ENCODE peak calls at places on chromosome 19, in eight cellular contexts. I is GM10248; W is CD4-positive, alpha-beta T cell; F is fibroblast of pulmonary artery; U is AG09309; E is thoracic aorta; K is left ventricle myocardium inferior; D is nephron progenitor cell. L is an unnamed sample.

GRCh38 chr19:10478903-10479384 is 24.2 kb downstream of the KEAP1 start:
- DNase-seq in I (peak; percentile 58), W (peak; percentile 87), F (peak; percentile 90), U (no peak), E (peak; percentile 83), K (peak; percentile 92), D (peak; percentile 78), L (peak; percentile 59)

GRCh38 chr19:35845215-35846037 is 6.9 kb downstream of the NPHS1 start:
- DNase-seq in I (no peak), W (no peak), F (no peak), U (no peak), E (no peak), K (no peak), D (peak; percentile 50), L (no peak)

GRCh38 chr19:33386361-33386858 is 12.9 kb downstream of the CEBPG start:
- DNase-seq in I (no peak), W (no peak), F (no peak), U (no peak), E (no peak), K (peak; percentile 14), D (no peak), L (no peak)

GRCh38 chr19:54420068-54420382 is 4.8 kb downstream of the TTYH1 start:
- DNase-seq in I (no peak), W (no peak), F (no peak), U (no peak), E (no peak), K (no peak), D (no peak), L (no peak)

GRCh38 chr19:38519168-38519567 is 85.7 kb downstream of the RYR1 start:
- DNase-seq in I (no peak), W (no peak), F (no peak), U (no peak), E (no peak), K (no peak), D (no peak), L (no peak)

GRCh38 chr19:49432141-49433073 is 7.2 kb downstream of the GFY start:
- DNase-seq in I (peak; percentile 39), W (no peak), F (no peak), U (no peak), E (no peak), K (no peak), D (no peak), L (no peak)

GRCh38 chr19:313169-313987 is 22.2 kb upstream of the PLPP2 start:
- DNase-seq in I (no peak), W (no peak), F (no peak), U (no peak), E (no peak), K (no peak), D (no peak), L (no peak)

GRCh38 chr19:32876919-32877285 is 7.3 kb upstream of the SLC7A9 start:
- DNase-seq in I (no peak), W (no peak), F (peak; percentile 13), U (peak; percentile 82), E (no peak), K (no peak), D (no peak), L (no peak)

GRCh38 chr19:4061178-4061682 is 5.5 kb downstream of the ZBTB7A start:
- DNase-seq in I (no peak), W (no peak), F (no peak), U (no peak), E (peak; percentile 46), K (peak; percentile 85), D (no peak), L (no peak)

GRCh38 chr19:29831041-29831548 is 19.3 kb downstream of the CCNE1 start:
- DNase-seq in I (no peak), W (peak; percentile 59), F (no peak), U (no peak), E (no peak), K (no peak), D (no peak), L (no peak)

GRCh38 chr19:30156646-30157045 is 214.6 kb downstream of the URI1 start:
- DNase-seq in I (no peak), W (no peak), F (no peak), U (no peak), E (no peak), K (no peak), D (no peak), L (no peak)

GRCh38 chr19:51799311-51799997 is 4.5 kb downstream of the FPR3 start:
- DNase-seq in I (no peak), W (no peak), F (peak; percentile 100), U (peak; percentile 98), E (peak; percentile 71), K (peak; percentile 89), D (no peak), L (no peak)
- TF ChIP-seq CTCF in I (no peak), W (no peak), F (peak; percentile 31), U (peak; percentile 31), E (no peak), K (peak; percentile 44), D (no peak), L (no peak)

DNA sequence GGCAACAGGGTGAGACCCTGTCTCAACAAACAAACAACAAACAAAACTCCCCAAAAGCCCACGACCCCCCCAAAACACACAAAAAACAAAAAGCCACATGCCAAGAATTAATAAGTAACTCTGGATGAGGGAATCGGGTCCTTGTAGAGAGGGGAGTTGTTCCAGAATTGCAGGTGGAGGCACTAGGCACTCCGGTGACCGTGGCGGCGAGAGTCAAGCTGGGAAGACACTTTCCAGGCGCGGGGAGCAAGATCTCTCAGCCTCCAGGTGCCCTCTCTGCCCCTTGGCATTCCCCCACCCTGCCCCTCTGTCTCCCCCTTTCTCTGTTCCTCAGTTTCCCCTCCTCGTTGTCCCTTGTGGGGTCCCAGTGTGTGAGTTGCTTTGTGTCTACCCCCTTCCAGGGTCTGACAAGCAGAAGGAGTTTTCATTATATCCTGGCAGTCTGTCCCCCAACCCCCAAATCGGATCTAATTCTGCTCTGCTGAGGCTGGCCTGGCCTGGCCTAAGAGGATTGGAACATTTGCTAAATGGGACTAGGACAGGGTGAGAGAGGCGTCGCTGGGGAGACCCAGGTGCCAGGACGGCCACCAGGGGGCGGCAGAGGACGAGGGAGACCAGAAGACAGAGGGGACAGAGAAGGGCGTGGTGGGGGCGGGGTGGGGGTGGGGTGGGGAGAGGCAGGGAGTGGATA is 8.3 kb upstream of the CRX start:
- DNase-seq in I (peak; percentile 83), W (peak; percentile 72), F (peak; percentile 50), U (no peak), E (no peak), K (peak; percentile 65), D (peak; percentile 97), L (peak; percentile 52)
- TF ChIP-seq CTCF in I (peak; percentile 95), W (peak; percentile 60), F (peak; percentile 54), U (peak; percentile 71), E (peak; percentile 47), K (peak; percentile 65), D (peak; percentile 61), L (no peak)

GRCh38 chr19:18761531-18762110 is 29.5 kb downstream of the COMP start:
- DNase-seq in I (no peak), W (no peak), F (no peak), U (no peak), E (no peak), K (no peak), D (no peak), L (no peak)

GRCh38 chr19:18763674-18764590 is 27.2 kb downstream of the COMP start:
- DNase-seq in I (no peak), W (no peak), F (no peak), U (no peak), E (no peak), K (no peak), D (no peak), L (no peak)

GRCh38 chr19:18762125-18763023 is 28.7 kb downstream of the COMP start:
- DNase-seq in I (no peak), W (no peak), F (peak; percentile 56), U (no peak), E (no peak), K (peak; percentile 64), D (no peak), L (no peak)

GRCh38 chr19:18759435-18760426 is 31.4 kb downstream of the COMP start:
- DNase-seq in I (no peak), W (no peak), F (no peak), U (no peak), E (no peak), K (no peak), D (no peak), L (no peak)

DNA sequence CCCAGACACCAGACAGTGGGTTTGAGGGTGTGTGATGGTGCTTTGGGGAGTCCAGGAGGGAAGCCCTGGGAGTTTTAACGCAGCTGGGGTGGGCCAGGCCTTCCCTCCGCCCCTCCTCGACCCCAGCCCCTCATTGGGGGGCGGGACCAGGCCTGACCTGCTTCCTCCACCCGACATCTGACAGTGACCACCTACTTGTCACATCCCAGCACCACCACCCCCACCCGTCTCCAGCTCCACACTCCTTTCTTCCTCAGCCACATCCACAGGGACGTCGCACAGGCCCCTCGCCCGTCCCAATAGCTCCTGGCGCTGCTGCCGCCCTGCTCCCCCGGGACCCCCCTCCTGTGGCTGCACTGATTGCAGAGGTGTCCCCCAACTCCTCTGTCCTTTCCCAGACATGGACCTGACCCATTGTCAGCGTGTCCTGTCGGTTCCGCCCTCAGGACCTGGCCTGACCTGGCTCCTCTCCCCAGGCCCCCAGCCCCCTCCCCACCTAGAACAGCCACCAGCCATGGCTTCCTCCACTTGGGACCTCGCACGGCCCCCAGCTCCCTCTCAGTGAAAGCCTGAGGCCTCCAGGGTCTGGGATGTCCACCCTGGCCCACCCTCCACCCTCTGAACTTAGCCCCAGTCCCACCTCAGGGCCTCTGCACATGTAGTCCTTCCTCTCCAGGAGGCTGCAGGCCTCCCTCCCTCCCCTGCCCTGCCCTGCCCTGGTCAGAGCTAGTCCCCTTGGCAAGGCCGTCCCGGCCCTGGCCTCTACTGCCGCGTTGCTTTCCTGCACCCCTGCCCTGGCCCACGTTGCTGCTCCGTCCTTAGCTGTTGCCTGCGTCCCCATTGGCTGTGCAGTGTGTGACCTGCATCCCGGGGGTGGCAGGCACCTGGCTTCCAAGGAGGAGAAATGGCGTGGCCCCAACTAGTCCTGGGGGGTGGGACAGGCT is 30.4 kb downstream of the COMP start:
- DNase-seq in I (no peak), W (no peak), F (no peak), U (no peak), E (no peak), K (no peak), D (no peak), L (no peak)
- TF ChIP-seq CTCF in I (no peak), W (no peak), F (no peak), U (no peak), E (no peak), K (no peak), D (no peak), L (no peak)

DNA sequence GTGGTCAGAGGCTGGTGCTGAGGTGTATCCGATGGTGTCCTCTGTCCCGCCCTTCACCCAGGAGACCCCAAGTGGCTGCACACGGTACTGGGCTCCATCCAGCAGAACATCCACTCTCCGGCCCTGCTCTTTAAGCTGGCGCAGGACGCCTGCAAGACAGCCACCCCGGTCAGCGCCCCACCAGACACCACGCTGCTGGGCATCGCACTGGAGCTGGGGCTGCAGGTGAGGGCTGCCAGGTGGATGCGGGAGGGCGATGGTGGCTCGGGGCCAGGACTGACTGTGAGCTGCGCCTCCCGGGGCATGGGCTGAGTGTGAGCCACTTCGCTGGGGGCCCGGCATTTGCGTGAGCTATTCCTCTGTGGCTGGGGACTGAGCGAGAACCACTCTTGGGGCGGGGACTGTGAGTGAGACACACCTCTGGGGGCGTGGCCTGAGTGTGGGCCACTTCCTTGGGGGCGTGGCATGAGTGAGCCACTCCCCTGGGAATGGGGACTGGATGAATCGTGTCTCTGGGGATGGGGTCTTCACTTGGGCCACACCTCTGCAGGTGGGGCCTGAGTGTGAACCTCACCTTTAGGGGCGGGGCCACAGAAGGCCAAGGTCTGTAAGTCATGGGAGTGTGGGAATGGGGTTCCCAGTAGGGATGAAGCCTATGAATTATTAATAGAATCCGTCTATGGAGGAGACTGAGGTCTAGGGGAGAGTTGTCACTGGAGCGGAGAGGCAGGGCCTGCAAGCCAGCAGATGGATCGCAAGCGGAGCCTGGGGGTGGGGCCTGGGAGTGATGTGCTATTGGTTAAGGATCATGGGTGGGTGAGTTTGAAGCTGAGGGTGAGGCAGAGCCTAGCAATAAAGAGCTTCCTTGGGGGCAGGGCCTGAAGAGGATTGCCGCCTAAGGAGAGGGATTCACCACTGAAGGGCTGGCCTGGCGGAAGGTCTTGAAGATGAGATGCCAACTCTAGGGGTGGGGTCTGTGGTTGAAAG is 30.5 kb downstream of the ZSWIM4 start:
- DNase-seq in I (no peak), W (no peak), F (no peak), U (no peak), E (no peak), K (no peak), D (peak; percentile 79), L (no peak)
- TF ChIP-seq CTCF in I (no peak), W (no peak), F (peak; percentile 1), U (peak; percentile 9), E (no peak), K (no peak), D (no peak), L (no peak)